ENCODE peak calls at places on chromosome 22, in five cellular contexts. O, Z, C, X and K are unnamed samples.

GRCh38 chr22:21797444-21798221 is 62.0 kb upstream of the YPEL1 start:
- DNase-seq in O (no peak), Z (no peak), X (peak), C (no peak), K (no peak)

GRCh38 chr22:49567894-49568750 is 259.6 kb downstream of the BRD1 start:
- DNase-seq in O (no peak), C (no peak), X (no peak), Z (no peak), K (no peak)

GRCh38 chr22:37749223-37749622 is 52.4 kb downstream of the TRIOBP start:
- DNase-seq in Z (no peak), X (no peak), O (no peak), C (no peak), K (no peak)

GRCh38 chr22:48366591-48366990 is 1461.1 kb downstream of the BRD1 start:
- DNase-seq in C (no peak), Z (no peak), O (no peak), X (no peak), K (no peak)

GRCh38 chr22:37904572-37905533 is 1.2 kb upstream of the MICALL1 start:
- DNase-seq in O (no peak), Z (peak), X (peak), C (peak), K (no peak)

GRCh38 chr22:22229683-22230420 is 14.7 kb upstream of the VPREB1 start:
- DNase-seq in Z (no peak), X (no peak), C (no peak), O (no peak), K (no peak)

GRCh38 chr22:29157759-29158535 is 47.7 kb upstream of the EMID1 start:
- DNase-seq in X (no peak), O (no peak), Z (peak), C (peak), K (no peak)

GRCh38 chr22:46748948-46749681 is 11.1 kb upstream of the CERK start:
- DNase-seq in C (no peak), X (peak), Z (no peak), O (no peak), K (no peak)

GRCh38 chr22:32389685-32390084 is 22.4 kb downstream of the RTCB start:
- DNase-seq in X (peak), C (no peak), Z (no peak), O (no peak), K (no peak)

GRCh38 chr22:45425101-45425500 is 11.6 kb downstream of the RIBC2 start:
- DNase-seq in X (no peak), C (no peak), Z (no peak), O (no peak), K (no peak)

GRCh38 chr22:50697667-50698506 is 25.3 kb downstream of the SHANK3 start:
- DNase-seq in X (no peak), O (no peak), C (no peak), Z (no peak), K (no peak)

GRCh38 chr22:19194751-19195536 is 16.4 kb upstream of the SLC25A1 start:
- DNase-seq in X (no peak), Z (no peak), C (no peak), O (no peak), K (no peak)

GRCh38 chr22:32411388-32411787 is 659 bp downstream of the RTCB start:
- DNase-seq in Z (no peak), X (peak), C (peak), O (no peak), K (no peak)

GRCh38 chr22:29734429-29734828 is 14.6 kb downstream of the CABP7 start:
- DNase-seq in O (no peak), Z (no peak), X (no peak), C (no peak), K (no peak)

GRCh38 chr22:28538922-28539321 is 140.7 kb downstream of the TTC28 start:
- DNase-seq in O (no peak), Z (no peak), C (no peak), X (no peak), K (no peak)

GRCh38 chr22:48695731-48696305 is 1131.9 kb downstream of the BRD1 start:
- DNase-seq in X (no peak), O (no peak), Z (no peak), C (no peak), K (no peak)

GRCh38 chr22:37206841-37207821 is 5.1 kb downstream of the SSTR3 start:
- DNase-seq in C (no peak), X (no peak), O (no peak), Z (no peak), K (no peak)

GRCh38 chr22:44500623-44501022 is 2.6 kb upstream of the RTL6 start:
- DNase-seq in X (no peak), C (no peak), O (no peak), Z (no peak), K (no peak)

GRCh38 chr22:48802576-48802975 is 1025.1 kb downstream of the BRD1 start:
- DNase-seq in O (no peak), X (no peak), Z (no peak), C (no peak), K (no peak)

GRCh38 chr22:30347255-30347892 is 9.3 kb downstream of the SF3A1 start:
- DNase-seq in O (no peak), X (no peak), C (no peak), Z (no peak), K (no peak)

GRCh38 chr22:20509344-20510047 is 2.1 kb downstream of the MED15 start:
- DNase-seq in O (no peak), X (peak), Z (no peak), C (peak), K (no peak)

GRCh38 chr22:20511578-20512259 is 4.3 kb downstream of the MED15 start:
- DNase-seq in C (no peak), X (no peak), Z (no peak), O (no peak), K (no peak)

GRCh38 chr22:20508815-20509271 is 1.4 kb downstream of the MED15 start:
- DNase-seq in O (no peak), C (no peak), Z (no peak), X (peak), K (no peak)

GRCh38 chr22:20507253-20508066 is at the start of gene MED15:
- DNase-seq in C (peak), X (peak), Z (peak), O (peak), K (no peak)

GRCh38 chr22:20510811-20511577 is 3.6 kb downstream of the MED15 start:
- DNase-seq in C (no peak), O (no peak), X (no peak), Z (no peak), K (no peak)
- H3K27ac ChIP-seq in C (peak), O (no peak), X (peak), Z (no peak), K (peak)

GRCh38 chr22:39392341-39392948 is 7.1 kb upstream of the TAB1 start:
- DNase-seq in O (no peak), C (peak), X (no peak), Z (no peak), K (no peak)

GRCh38 chr22:39389420-39389819 is 10.2 kb upstream of the TAB1 start:
- DNase-seq in Z (no peak), C (no peak), X (no peak), O (no peak), K (no peak)

GRCh38 chr22:39383841-39384625 is 15.5 kb upstream of the TAB1 start:
- DNase-seq in C (no peak), Z (no peak), X (no peak), O (no peak), K (no peak)

GRCh38 chr22:39384750-39385480 is 14.7 kb upstream of the TAB1 start:
- DNase-seq in O (no peak), X (peak), C (peak), Z (no peak), K (no peak)

DNA sequence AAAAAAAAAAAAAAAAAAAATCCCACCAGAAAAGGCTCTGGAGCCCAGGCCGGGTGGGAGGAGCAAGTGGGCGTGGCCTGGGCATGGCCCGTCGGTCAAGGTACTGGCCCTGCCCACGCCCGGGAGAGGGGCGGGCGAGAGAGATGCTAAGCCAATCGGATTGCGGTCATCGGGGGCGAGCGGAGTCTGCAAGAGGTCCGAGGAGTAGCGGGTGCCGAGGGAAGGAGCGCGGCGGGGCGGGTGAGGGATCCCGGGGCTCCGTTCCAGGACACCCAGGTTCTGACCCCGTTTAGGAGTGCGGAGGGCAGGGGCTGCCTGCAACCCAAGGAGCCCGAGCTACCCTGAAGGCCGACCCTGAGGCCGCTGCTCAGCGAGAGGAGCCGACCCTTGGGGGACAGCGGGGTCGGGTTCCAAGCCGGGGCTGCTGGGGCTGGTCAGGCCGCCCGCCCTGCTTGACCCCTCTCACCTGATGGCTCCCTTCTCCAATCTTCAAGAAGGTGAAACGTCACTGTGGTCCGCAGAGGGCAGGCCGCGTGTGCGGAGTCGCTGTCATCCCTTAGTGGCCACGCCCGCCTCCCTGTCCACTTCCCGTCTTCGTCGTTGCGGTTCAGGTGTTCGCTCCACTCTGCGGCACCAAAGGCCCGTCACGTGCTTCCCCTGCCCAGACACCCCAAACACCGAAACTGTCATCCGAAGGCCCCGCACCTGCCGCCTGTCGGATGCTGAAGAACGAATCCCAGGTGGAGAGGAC is 11.1 kb upstream of the TAB1 start:
- DNase-seq in O (peak), C (peak), X (peak), Z (peak), K (no peak)
- H3K9ac ChIP-seq in O (no peak), C (peak), X (no peak), Z (peak), K (no peak)

GRCh38 chr22:35797411-35797810 is 79.7 kb downstream of the APOL5 start:
- DNase-seq in Z (no peak), O (no peak), C (no peak), X (no peak), K (no peak)

GRCh38 chr22:35808377-35808776 is 90.7 kb downstream of the APOL5 start:
- DNase-seq in O (no peak), C (no peak), Z (no peak), X (no peak), K (no peak)

GRCh38 chr22:35804421-35804820 is 86.7 kb downstream of the APOL5 start:
- DNase-seq in Z (no peak), X (no peak), C (no peak), O (no peak), K (no peak)

GRCh38 chr22:35805466-35805865 is 87.8 kb downstream of the APOL5 start:
- DNase-seq in C (no peak), O (no peak), X (no peak), Z (no peak), K (no peak)

GRCh38 chr22:35802885-35803284 is 85.2 kb downstream of the APOL5 start:
- DNase-seq in O (no peak), C (no peak), Z (no peak), X (no peak), K (no peak)
- TF ChIP-seq POLR2AphosphoS5 in O (no peak), C (no peak), Z (no peak), X (no peak), K (no peak)

DNA sequence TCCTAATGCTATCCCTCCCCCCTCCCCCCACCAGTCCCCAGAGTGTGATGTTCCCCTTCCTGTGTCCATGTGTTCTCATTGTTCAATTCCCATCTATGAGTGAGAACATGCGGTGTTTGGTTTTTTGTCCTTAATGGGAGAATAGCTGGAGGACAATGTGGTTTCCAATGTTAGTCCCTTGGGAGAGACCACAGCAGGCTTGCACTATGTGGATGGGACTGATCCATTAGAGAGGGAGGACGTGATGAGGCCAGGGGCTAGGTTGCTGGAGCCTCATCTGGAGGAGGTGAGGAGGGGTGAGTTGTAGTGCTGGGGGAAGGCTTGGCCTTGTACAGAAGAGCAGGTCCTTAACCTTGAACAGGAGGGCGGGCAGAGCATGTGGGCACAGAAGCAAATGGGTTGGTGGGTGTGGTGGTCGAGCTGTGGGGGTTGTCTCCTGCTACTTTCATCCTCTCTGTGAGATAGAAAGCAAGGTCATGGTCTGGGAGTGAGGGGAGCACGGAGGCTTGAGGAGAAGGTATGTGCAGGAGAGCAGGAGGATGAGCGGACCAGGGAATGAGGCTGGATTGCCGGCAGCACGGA is 11.4 kb upstream of the SREBF2 start:
- DNase-seq in C (no peak), Z (no peak), X (no peak), O (no peak), K (no peak)
- H3K27ac ChIP-seq in C (no peak), Z (no peak), X (no peak), O (no peak), K (peak)

GRCh38 chr22:25736378-25737011 is 5.5 kb upstream of the MYO18B start:
- DNase-seq in O (no peak), Z (no peak), C (no peak), X (no peak), K (no peak)

GRCh38 chr22:25739659-25740344 is 2.2 kb upstream of the MYO18B start:
- DNase-seq in X (no peak), Z (no peak), O (no peak), C (no peak), K (no peak)

DNA sequence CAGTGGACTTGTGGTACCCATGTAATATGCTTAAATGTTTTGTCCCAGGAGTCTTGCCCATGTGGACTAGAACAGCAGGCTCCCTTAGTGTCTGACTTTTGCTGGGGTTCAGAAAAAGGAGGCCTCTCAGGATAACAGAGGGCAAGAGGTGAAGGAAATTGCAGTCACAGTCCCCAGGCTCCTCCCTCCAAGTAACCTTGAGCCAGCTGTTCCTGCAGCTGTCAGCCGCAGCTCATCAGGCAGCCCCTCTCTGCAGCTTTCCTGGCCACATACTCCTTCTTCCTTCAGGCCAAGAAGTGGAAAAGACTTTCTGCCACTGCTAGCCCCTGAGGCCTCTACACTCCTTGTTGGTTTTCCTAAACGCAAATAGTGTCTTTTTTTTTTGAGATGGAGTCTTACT is 6.3 kb upstream of the MYO18B start:
- DNase-seq in X (no peak), C (no peak), Z (no peak), O (no peak), K (no peak)
- H3K9ac ChIP-seq in X (no peak), C (no peak), Z (no peak), O (no peak), K (no peak)